ENCODE peak calls at places on chromosomes 11 and 22, in seven cellular contexts. One of them, this sample, is unnamed.
A peak's percentile ranks its signal among the peaks of the same experiment; 100 is the strongest.

GRCh38 chr22:20039683-20040325 is 18.9 kb downstream of the TANGO2 start:
- DNase-seq in activated CD4-positive, alpha-beta T cell treated with anti-CD3 and anti-CD28 coated beads, Interleukin-2, amount 10 ng/mL, durations not matched to agents 7 days and 5 days: no peak
- DNase-seq in pancreas: no peak
- DNase-seq in fibroblast of the conjunctiva: no peak
- DNase-seq in NCI-H1105 treated with DMSO at 0.1 percent for 48 hours: peak; percentile 81
- DNase-seq in midbrain: no peak
- DNase-seq in foreskin keratinocyte: no peak
- DNase-seq in this sample: no peak

GRCh38 chr11:75174781-75175370 is 24.0 kb downstream of the SLCO2B1 start:
- DNase-seq in activated CD4-positive, alpha-beta T cell treated with anti-CD3 and anti-CD28 coated beads, Interleukin-2, amount 10 ng/mL, durations not matched to agents 7 days and 5 days: peak; percentile 49
- DNase-seq in pancreas: no peak
- DNase-seq in fibroblast of the conjunctiva: no peak
- DNase-seq in NCI-H1105 treated with DMSO at 0.1 percent for 48 hours: no peak
- DNase-seq in midbrain: peak; percentile 44
- DNase-seq in foreskin keratinocyte: no peak
- DNase-seq in this sample: peak; percentile 63

GRCh38 chr11:74380746-74381439 is 17.3 kb downstream of the PGM2L1 start:
- DNase-seq in activated CD4-positive, alpha-beta T cell treated with anti-CD3 and anti-CD28 coated beads, Interleukin-2, amount 10 ng/mL, durations not matched to agents 7 days and 5 days: no peak
- DNase-seq in pancreas: peak; percentile 7
- DNase-seq in fibroblast of the conjunctiva: no peak
- DNase-seq in NCI-H1105 treated with DMSO at 0.1 percent for 48 hours: peak; percentile 77
- DNase-seq in midbrain: no peak
- DNase-seq in foreskin keratinocyte: no peak
- DNase-seq in this sample: peak; percentile 12

GRCh38 chr11:95556342-95557151 is 233.0 kb downstream of the FAM76B start:
- DNase-seq in activated CD4-positive, alpha-beta T cell treated with anti-CD3 and anti-CD28 coated beads, Interleukin-2, amount 10 ng/mL, durations not matched to agents 7 days and 5 days: no peak
- DNase-seq in pancreas: no peak
- DNase-seq in fibroblast of the conjunctiva: peak; percentile 71
- DNase-seq in NCI-H1105 treated with DMSO at 0.1 percent for 48 hours: no peak
- DNase-seq in midbrain: no peak
- DNase-seq in foreskin keratinocyte: no peak
- DNase-seq in this sample: no peak

GRCh38 chr22:44995715-44996114 is 14.1 kb downstream of the PHF21B start:
- DNase-seq in activated CD4-positive, alpha-beta T cell treated with anti-CD3 and anti-CD28 coated beads, Interleukin-2, amount 10 ng/mL, durations not matched to agents 7 days and 5 days: no peak
- DNase-seq in pancreas: no peak
- DNase-seq in fibroblast of the conjunctiva: no peak
- DNase-seq in NCI-H1105 treated with DMSO at 0.1 percent for 48 hours: no peak
- DNase-seq in midbrain: no peak
- DNase-seq in foreskin keratinocyte: no peak
- DNase-seq in this sample: no peak

GRCh38 chr11:8671651-8672062 is 10.8 kb downstream of the TRIM66 start:
- DNase-seq in activated CD4-positive, alpha-beta T cell treated with anti-CD3 and anti-CD28 coated beads, Interleukin-2, amount 10 ng/mL, durations not matched to agents 7 days and 5 days: no peak
- DNase-seq in pancreas: peak; percentile 48
- DNase-seq in fibroblast of the conjunctiva: peak; percentile 79
- DNase-seq in NCI-H1105 treated with DMSO at 0.1 percent for 48 hours: peak; percentile 77
- DNase-seq in midbrain: peak; percentile 56
- DNase-seq in foreskin keratinocyte: no peak
- DNase-seq in this sample: no peak

GRCh38 chr22:49928571-49929552 is 10.4 kb downstream of the CRELD2 start:
- DNase-seq in activated CD4-positive, alpha-beta T cell treated with anti-CD3 and anti-CD28 coated beads, Interleukin-2, amount 10 ng/mL, durations not matched to agents 7 days and 5 days: no peak
- DNase-seq in pancreas: peak; percentile 25
- DNase-seq in fibroblast of the conjunctiva: no peak
- DNase-seq in NCI-H1105 treated with DMSO at 0.1 percent for 48 hours: no peak
- DNase-seq in midbrain: no peak
- DNase-seq in foreskin keratinocyte: no peak
- DNase-seq in this sample: no peak

GRCh38 chr11:111607751-111608150 is 5.5 kb downstream of the SIK2 start:
- DNase-seq in activated CD4-positive, alpha-beta T cell treated with anti-CD3 and anti-CD28 coated beads, Interleukin-2, amount 10 ng/mL, durations not matched to agents 7 days and 5 days: no peak
- DNase-seq in pancreas: no peak
- DNase-seq in fibroblast of the conjunctiva: no peak
- DNase-seq in NCI-H1105 treated with DMSO at 0.1 percent for 48 hours: no peak
- DNase-seq in midbrain: no peak
- DNase-seq in foreskin keratinocyte: no peak
- DNase-seq in this sample: no peak

GRCh38 chr11:119107538-119108150 is 500 bp downstream of the C2CD2L start:
- DNase-seq in activated CD4-positive, alpha-beta T cell treated with anti-CD3 and anti-CD28 coated beads, Interleukin-2, amount 10 ng/mL, durations not matched to agents 7 days and 5 days: no peak
- DNase-seq in pancreas: no peak
- DNase-seq in fibroblast of the conjunctiva: no peak
- DNase-seq in NCI-H1105 treated with DMSO at 0.1 percent for 48 hours: no peak
- DNase-seq in midbrain: no peak
- DNase-seq in foreskin keratinocyte: no peak
- DNase-seq in this sample: peak; percentile 46

GRCh38 chr11:2690261-2690575 is 9.6 kb downstream of the KCNQ1OT1 start:
- DNase-seq in activated CD4-positive, alpha-beta T cell treated with anti-CD3 and anti-CD28 coated beads, Interleukin-2, amount 10 ng/mL, durations not matched to agents 7 days and 5 days: no peak
- DNase-seq in pancreas: no peak
- DNase-seq in fibroblast of the conjunctiva: no peak
- DNase-seq in NCI-H1105 treated with DMSO at 0.1 percent for 48 hours: no peak
- DNase-seq in midbrain: no peak
- DNase-seq in foreskin keratinocyte: no peak
- DNase-seq in this sample: no peak

GRCh38 chr11:128848815-128849455 is 18.2 kb downstream of the KCNJ1 start:
- DNase-seq in activated CD4-positive, alpha-beta T cell treated with anti-CD3 and anti-CD28 coated beads, Interleukin-2, amount 10 ng/mL, durations not matched to agents 7 days and 5 days: peak; percentile 49
- DNase-seq in pancreas: no peak
- DNase-seq in fibroblast of the conjunctiva: no peak
- DNase-seq in NCI-H1105 treated with DMSO at 0.1 percent for 48 hours: no peak
- DNase-seq in midbrain: no peak
- DNase-seq in foreskin keratinocyte: no peak
- DNase-seq in this sample: peak; percentile 69

GRCh38 chr11:122186439-122187080 is 70.5 kb upstream of the BLID start:
- DNase-seq in activated CD4-positive, alpha-beta T cell treated with anti-CD3 and anti-CD28 coated beads, Interleukin-2, amount 10 ng/mL, durations not matched to agents 7 days and 5 days: no peak
- DNase-seq in pancreas: no peak
- DNase-seq in fibroblast of the conjunctiva: peak; percentile 96
- DNase-seq in NCI-H1105 treated with DMSO at 0.1 percent for 48 hours: no peak
- DNase-seq in midbrain: no peak
- DNase-seq in foreskin keratinocyte: peak; percentile 89
- DNase-seq in this sample: peak; percentile 65

GRCh38 chr11:76678316-76678715 is 7.8 kb upstream of the LRRC32 start:
- DNase-seq in activated CD4-positive, alpha-beta T cell treated with anti-CD3 and anti-CD28 coated beads, Interleukin-2, amount 10 ng/mL, durations not matched to agents 7 days and 5 days: no peak
- DNase-seq in pancreas: no peak
- DNase-seq in fibroblast of the conjunctiva: no peak
- DNase-seq in NCI-H1105 treated with DMSO at 0.1 percent for 48 hours: no peak
- DNase-seq in midbrain: no peak
- DNase-seq in foreskin keratinocyte: no peak
- DNase-seq in this sample: peak; percentile 59

GRCh38 chr11:96055706-96056387 is 131.9 kb upstream of the MTMR2 start:
- DNase-seq in activated CD4-positive, alpha-beta T cell treated with anti-CD3 and anti-CD28 coated beads, Interleukin-2, amount 10 ng/mL, durations not matched to agents 7 days and 5 days: no peak
- DNase-seq in pancreas: no peak
- DNase-seq in fibroblast of the conjunctiva: peak; percentile 36
- DNase-seq in NCI-H1105 treated with DMSO at 0.1 percent for 48 hours: no peak
- DNase-seq in midbrain: no peak
- DNase-seq in foreskin keratinocyte: no peak
- DNase-seq in this sample: no peak